ENCODE peak calls at places on chromosomes 6 and 20, in ten cellular contexts. One of them, this sample, is unnamed.

GRCh38 chr6:3687847-3688246 is 63.7 kb downstream of the PXDC1 start:
- DNase-seq in fibroblast of the conjunctiva: no peak
- DNase-seq in NCI-H510A treated with DMSO at 0.1 percent for 48 hours: no peak
- DNase-seq in Peyer's patch: no peak
- DNase-seq in kidney epithelial cell: no peak
- DNase-seq in SW 1271: no peak
- DNase-seq in NCI-H2029 treated with DMSO at 0.1 percent for 48 hours: no peak
- DNase-seq in cardiac fibroblast: no peak
- DNase-seq in heart left ventricle: no peak
- DNase-seq in AG04450: no peak
- DNase-seq in this sample: no peak

GRCh38 chr20:37992802-37993538 is 40.3 kb downstream of the TTI1 start:
- DNase-seq in NCI-H2029 treated with DMSO at 0.1 percent for 48 hours: no peak
- DNase-seq in NCI-H510A treated with DMSO at 0.1 percent for 48 hours: peak
- DNase-seq in heart left ventricle: peak
- DNase-seq in Peyer's patch: peak
- DNase-seq in SW 1271: no peak
- DNase-seq in cardiac fibroblast: peak
- DNase-seq in fibroblast of the conjunctiva: peak
- DNase-seq in AG04450: peak
- DNase-seq in kidney epithelial cell: no peak
- DNase-seq in this sample: peak

GRCh38 chr6:3353504-3353903 is 94.8 kb downstream of the PSMG4 start:
- DNase-seq in Peyer's patch: no peak
- DNase-seq in AG04450: no peak
- DNase-seq in SW 1271: no peak
- DNase-seq in kidney epithelial cell: no peak
- DNase-seq in heart left ventricle: no peak
- DNase-seq in NCI-H2029 treated with DMSO at 0.1 percent for 48 hours: no peak
- DNase-seq in NCI-H510A treated with DMSO at 0.1 percent for 48 hours: no peak
- DNase-seq in cardiac fibroblast: no peak
- DNase-seq in fibroblast of the conjunctiva: no peak
- DNase-seq in this sample: no peak

GRCh38 chr6:55379486-55379885 is 52.2 kb downstream of the GFRAL start:
- DNase-seq in fibroblast of the conjunctiva: no peak
- DNase-seq in heart left ventricle: no peak
- DNase-seq in Peyer's patch: no peak
- DNase-seq in kidney epithelial cell: no peak
- DNase-seq in SW 1271: no peak
- DNase-seq in NCI-H510A treated with DMSO at 0.1 percent for 48 hours: no peak
- DNase-seq in NCI-H2029 treated with DMSO at 0.1 percent for 48 hours: no peak
- DNase-seq in AG04450: no peak
- DNase-seq in cardiac fibroblast: peak
- DNase-seq in this sample: no peak

GRCh38 chr6:3869632-3870527 is 20.7 kb downstream of the FAM50B start:
- DNase-seq in fibroblast of the conjunctiva: no peak
- DNase-seq in kidney epithelial cell: no peak
- DNase-seq in NCI-H2029 treated with DMSO at 0.1 percent for 48 hours: no peak
- DNase-seq in cardiac fibroblast: no peak
- DNase-seq in AG04450: no peak
- DNase-seq in SW 1271: no peak
- DNase-seq in heart left ventricle: no peak
- DNase-seq in NCI-H510A treated with DMSO at 0.1 percent for 48 hours: no peak
- DNase-seq in Peyer's patch: no peak
- DNase-seq in this sample: no peak

GRCh38 chr20:56979125-56979524 is 287.3 kb downstream of the BMP7 start:
- DNase-seq in Peyer's patch: no peak
- DNase-seq in kidney epithelial cell: no peak
- DNase-seq in SW 1271: no peak
- DNase-seq in fibroblast of the conjunctiva: no peak
- DNase-seq in heart left ventricle: no peak
- DNase-seq in cardiac fibroblast: no peak
- DNase-seq in NCI-H2029 treated with DMSO at 0.1 percent for 48 hours: no peak
- DNase-seq in NCI-H510A treated with DMSO at 0.1 percent for 48 hours: no peak
- DNase-seq in AG04450: no peak
- DNase-seq in this sample: no peak

GRCh38 chr6:107697682-107698081 is 126.4 kb downstream of the SCML4 start:
- DNase-seq in NCI-H2029 treated with DMSO at 0.1 percent for 48 hours: no peak
- DNase-seq in Peyer's patch: no peak
- DNase-seq in kidney epithelial cell: no peak
- DNase-seq in heart left ventricle: no peak
- DNase-seq in cardiac fibroblast: peak
- DNase-seq in fibroblast of the conjunctiva: no peak
- DNase-seq in SW 1271: no peak
- DNase-seq in AG04450: no peak
- DNase-seq in NCI-H510A treated with DMSO at 0.1 percent for 48 hours: no peak
- DNase-seq in this sample: no peak

GRCh38 chr20:56373942-56374341 is 15.2 kb downstream of the FAM210B start:
- DNase-seq in fibroblast of the conjunctiva: peak
- DNase-seq in heart left ventricle: no peak
- DNase-seq in Peyer's patch: no peak
- DNase-seq in cardiac fibroblast: peak
- DNase-seq in kidney epithelial cell: peak
- DNase-seq in SW 1271: no peak
- DNase-seq in AG04450: peak
- DNase-seq in NCI-H510A treated with DMSO at 0.1 percent for 48 hours: no peak
- DNase-seq in NCI-H2029 treated with DMSO at 0.1 percent for 48 hours: no peak
- DNase-seq in this sample: peak

GRCh38 chr6:37607949-37608348 is 89.7 kb downstream of the MDGA1 start:
- DNase-seq in NCI-H510A treated with DMSO at 0.1 percent for 48 hours: no peak
- DNase-seq in kidney epithelial cell: no peak
- DNase-seq in cardiac fibroblast: peak
- DNase-seq in Peyer's patch: no peak
- DNase-seq in SW 1271: no peak
- DNase-seq in NCI-H2029 treated with DMSO at 0.1 percent for 48 hours: no peak
- DNase-seq in heart left ventricle: no peak
- DNase-seq in fibroblast of the conjunctiva: no peak
- DNase-seq in AG04450: peak
- DNase-seq in this sample: peak

This sample was measured in NB4.